ENCODE peak calls at places on chromosomes 3 and 15, in four cellular contexts. O is fibroblast of lung; B is activated naive CD4-positive, alpha-beta T cell; L is activated naive CD8-positive, alpha-beta T cell treated with anti-CD3 and anti-CD28 coated beads, Interleukin-2, amount 50 U/mL, for 24 hours. T is an unnamed sample.

GRCh38 chr15:89999676-90000174 is 1.4 kb upstream of the ZNF710 start:
- DNase-seq in O (peak; percentile 47), B (no peak), L (no peak), T (no peak)

GRCh38 chr3:84904212-84904611 is 54.6 kb upstream of the CADM2 start:
- DNase-seq in O (no peak), B (no peak), L (no peak), T (no peak)

GRCh38 chr15:28955160-28955502 is 69.4 kb downstream of the APBA2 start:
- DNase-seq in O (peak; percentile 86), B (no peak), L (no peak), T (peak; percentile 95)

GRCh38 chr3:193507566-193507965 is 47.1 kb downstream of the ATP13A4 start:
- DNase-seq in O (peak; percentile 3), B (no peak), L (no peak), T (no peak)

GRCh38 chr3:171732741-171733140 is 77.5 kb downstream of the PLD1 start:
- DNase-seq in O (no peak), B (no peak), L (no peak), T (no peak)

GRCh38 chr3:88137836-88138235 is 11.9 kb upstream of the C3orf38 start:
- DNase-seq in O (peak; percentile 27), B (no peak), L (no peak), T (peak; percentile 63)

GRCh38 chr15:82805994-82806406 is at the start of gene FSD2:
- DNase-seq in O (no peak), B (no peak), L (peak; percentile 7), T (no peak)

GRCh38 chr3:53795176-53795575 is 51.0 kb downstream of the CHDH start:
- DNase-seq in O (no peak), B (no peak), L (no peak), T (no peak)

GRCh38 chr3:131491775-131492174 is 11.0 kb downstream of the MRPL3 start:
- DNase-seq in O (no peak), B (no peak), L (no peak), T (peak; percentile 14)

GRCh38 chr3:191500892-191501291 is 39.9 kb downstream of the PYDC2 start:
- DNase-seq in O (no peak), B (no peak), L (no peak), T (no peak)

GRCh38 chr15:63374686-63375520 is 6.7 kb downstream of the CA12 start:
- DNase-seq in O (peak; percentile 87), B (no peak), L (peak; percentile 52), T (peak; percentile 81)

GRCh38 chr3:53255360-53255774 is 455 bp downstream of the TKT start:
- DNase-seq in O (peak; percentile 23), B (no peak), L (peak; percentile 53), T (peak; percentile 36)

GRCh38 chr3:126446791-126447190 is 28.9 kb downstream of the ZXDC start:
- DNase-seq in O (no peak), B (no peak), L (no peak), T (peak; percentile 40)

GRCh38 chr3:102269401-102269800 is 165.4 kb upstream of the ZPLD1 start:
- DNase-seq in O (no peak), B (no peak), L (no peak), T (no peak)

GRCh38 chr15:78767331-78767951 is 43.8 kb downstream of the ADAMTS7 start:
- DNase-seq in O (no peak), B (no peak), L (no peak), T (no peak)

GRCh38 chr3:127406309-127407025 is 118.6 kb upstream of the PRR20G start:
- DNase-seq in O (peak; percentile 1), B (no peak), L (peak; percentile 17), T (peak; percentile 26)

GRCh38 chr3:65669163-65669875 is 369.4 kb downstream of the MAGI1 start:
- DNase-seq in O (peak; percentile 67), B (no peak), L (no peak), T (peak; percentile 88)

GRCh38 chr3:157175678-157176077 is 15.7 kb upstream of the CCNL1 start:
- DNase-seq in O (peak; percentile 16), B (no peak), L (peak; percentile 28), T (peak; percentile 28)

GRCh38 chr3:45907769-45908705 is 21.7 kb downstream of the CCR9 start:
- DNase-seq in O (peak; percentile 64), B (no peak), L (no peak), T (peak; percentile 95)

GRCh38 chr3:46512191-46512590 is 14.4 kb downstream of the RTP3 start:
- DNase-seq in O (no peak), B (no peak), L (no peak), T (no peak)

T was measured in iris pigment epithelial cell.